ENCODE peak calls at places on chromosomes 4 and X, in ten cellular contexts. X is fibroblast of mammary gland; F is iris pigment epithelial cell; S is fibroblast of the conjunctiva; V is activated effector memory CD4-positive, alpha-beta T cell treated with anti-CD3 and anti-CD28 coated beads, Interleukin-2, amount 50 U/mL, for 16 hours; G is astrocyte of the cerebellum; J is mesendoderm; K is H54; T is SK-MEL-5; D is stimulated activated CD8-positive, alpha-beta memory T cell treated with anti-CD3 and anti-CD28 coated beads, Interleukin-15, amount 100 ng/mL, for 4 hours. Z is an unnamed sample.
A peak's percentile ranks its signal among the peaks of the same experiment; 100 is the strongest.

GRCh38 chr4:41092128-41092527 is 122.2 kb downstream of the APBB2 start:
- DNase-seq in X (no peak), F (no peak), S (no peak), V (no peak), G (no peak), J (no peak), K (no peak), T (no peak), D (no peak), Z (no peak)

GRCh38 chr4:153676491-153676890 is 7.6 kb upstream of the TLR2 start:
- DNase-seq in X (peak; percentile 59), F (peak; percentile 74), S (no peak), V (no peak), G (no peak), J (no peak), K (no peak), T (no peak), D (no peak), Z (no peak)

GRCh38 chr4:73674451-73674919 is 54.2 kb upstream of the RASSF6 start:
- DNase-seq in X (peak; percentile 73), F (peak; percentile 59), S (no peak), V (no peak), G (no peak), J (no peak), K (no peak), T (no peak), D (no peak), Z (no peak)

GRCh38 chrX:153245288-153245731 is 66.2 kb downstream of the MAGEA1 start:
- DNase-seq in X (no peak), F (peak; percentile 42), S (no peak), V (no peak), G (no peak), J (peak; percentile 74), K (peak; percentile 6), T (peak; percentile 1), D (no peak), Z (no peak)

GRCh38 chr4:147160908-147161513 is 215.3 kb upstream of the TTC29 start:
- DNase-seq in X (peak; percentile 67), F (peak; percentile 74), S (peak; percentile 61), V (no peak), G (peak; percentile 37), J (peak; percentile 68), K (peak; percentile 17), T (peak; percentile 57), D (no peak), Z (no peak)

GRCh38 chr4:65861993-65862392 is 191.7 kb upstream of the EPHA5 start:
- DNase-seq in X (no peak), F (no peak), S (no peak), V (no peak), G (no peak), J (no peak), K (no peak), T (no peak), D (no peak), Z (no peak)

GRCh38 chrX:107673933-107674479 is 45.7 kb downstream of the PRPS1 start:
- DNase-seq in X (peak; percentile 95), F (peak; percentile 91), S (peak; percentile 89), V (peak; percentile 95), G (no peak), J (no peak), K (no peak), T (no peak), D (peak; percentile 84), Z (no peak)

GRCh38 chr4:13535118-13535517 is 9.2 kb downstream of the NKX3-2 start:
- DNase-seq in X (no peak), F (no peak), S (no peak), V (no peak), G (no peak), J (no peak), K (no peak), T (no peak), D (no peak), Z (no peak)

GRCh38 chr4:153591441-153591840 is 92.6 kb upstream of the TLR2 start:
- DNase-seq in X (no peak), F (no peak), S (no peak), V (no peak), G (no peak), J (no peak), K (no peak), T (no peak), D (no peak), Z (no peak)

GRCh38 chr4:13537011-13537831 is 7.1 kb downstream of the NKX3-2 start:
- DNase-seq in X (no peak), F (no peak), S (no peak), V (no peak), G (no peak), J (no peak), K (no peak), T (no peak), D (no peak), Z (no peak)

GRCh38 chr4:82372874-82373815 is 646 bp downstream of the HNRNPD start:
- DNase-seq in X (peak; percentile 63), F (peak; percentile 70), S (peak; percentile 30), V (peak; percentile 89), G (peak; percentile 29), J (peak; percentile 90), K (peak; percentile 40), T (peak; percentile 78), D (peak; percentile 41), Z (no peak)

GRCh38 chrX:25755179-25755578 is 383.0 kb upstream of the MAGEB18 start:
- DNase-seq in X (no peak), F (no peak), S (no peak), V (no peak), G (no peak), J (no peak), K (no peak), T (no peak), D (no peak), Z (no peak)

GRCh38 chr4:11746734-11747133 is 318.0 kb upstream of the HS3ST1 start:
- DNase-seq in X (peak; percentile 32), F (no peak), S (no peak), V (no peak), G (no peak), J (no peak), K (no peak), T (no peak), D (no peak), Z (no peak)

GRCh38 chr4:108356209-108356535 is 187.4 kb upstream of the LEF1 start:
- DNase-seq in X (no peak), F (no peak), S (no peak), V (no peak), G (no peak), J (no peak), K (no peak), T (no peak), D (no peak), Z (no peak)

GRCh38 chrX:12610079-12610478 is 181.1 kb upstream of the PRPS2 start:
- DNase-seq in X (peak; percentile 34), F (peak; percentile 14), S (no peak), V (no peak), G (no peak), J (no peak), K (peak; percentile 7), T (no peak), D (no peak), Z (peak; percentile 64)

GRCh38 chr4:128979934-128980333 is 113.4 kb downstream of the SCLT1 start:
- DNase-seq in X (peak; percentile 86), F (peak; percentile 90), S (peak; percentile 51), V (no peak), G (peak; percentile 78), J (no peak), K (peak; percentile 1), T (peak; percentile 1), D (no peak), Z (peak; percentile 37)

GRCh38 chrX:135512508-135513139 is 7.8 kb upstream of the INTS6L start:
- DNase-seq in X (no peak), F (no peak), S (no peak), V (no peak), G (no peak), J (no peak), K (no peak), T (no peak), D (no peak), Z (no peak)

GRCh38 chr4:52535793-52536192 is 123.3 kb downstream of the USP46 start:
- DNase-seq in X (no peak), F (no peak), S (no peak), V (no peak), G (no peak), J (no peak), K (no peak), T (no peak), D (no peak), Z (no peak)

GRCh38 chr4:44149242-44149641 is 299.4 kb downstream of the KCTD8 start:
- DNase-seq in X (no peak), F (no peak), S (no peak), V (no peak), G (no peak), J (no peak), K (no peak), T (no peak), D (no peak), Z (no peak)

GRCh38 chr4:7929530-7929951 is 10.1 kb downstream of the AFAP1 start:
- DNase-seq in X (no peak), F (no peak), S (no peak), V (peak; percentile 53), G (no peak), J (peak; percentile 85), K (peak; percentile 61), T (no peak), D (no peak), Z (no peak)

GRCh38 chrX:24733111-24733510 is 39.4 kb downstream of the POLA1 start:
- DNase-seq in X (no peak), F (no peak), S (no peak), V (no peak), G (no peak), J (no peak), K (no peak), T (no peak), D (no peak), Z (no peak)

GRCh38 chrX:113892401-113892800 is 691.5 kb upstream of the HTR2C start:
- DNase-seq in X (no peak), F (no peak), S (no peak), V (no peak), G (no peak), J (no peak), K (no peak), T (no peak), D (no peak), Z (no peak)

GRCh38 chrX:19683817-19684216 is 168.5 kb upstream of the MAP3K15 start:
- DNase-seq in X (no peak), F (no peak), S (no peak), V (peak; percentile 64), G (no peak), J (no peak), K (no peak), T (no peak), D (no peak), Z (no peak)

GRCh38 chr4:25860586-25861421 is 2.0 kb downstream of the SEL1L3 start:
- DNase-seq in X (no peak), F (peak; percentile 65), S (no peak), V (no peak), G (no peak), J (no peak), K (no peak), T (peak; percentile 57), D (no peak), Z (no peak)

GRCh38 chrX:16882702-16883486 is 12.7 kb upstream of the RBBP7 start:
- DNase-seq in X (peak; percentile 69), F (peak; percentile 69), S (peak; percentile 61), V (peak; percentile 85), G (peak; percentile 44), J (peak; percentile 69), K (no peak), T (peak; percentile 81), D (peak; percentile 41), Z (no peak)

GRCh38 chrX:111728096-111728495 is 47.1 kb downstream of the ALG13 start:
- DNase-seq in X (peak; percentile 2), F (no peak), S (no peak), V (no peak), G (no peak), J (no peak), K (no peak), T (no peak), D (no peak), Z (peak; percentile 13)

GRCh38 chrX:68511255-68511654 is 12.4 kb downstream of the YIPF6 start:
- DNase-seq in X (peak; percentile 55), F (peak; percentile 45), S (no peak), V (no peak), G (peak; percentile 31), J (peak; percentile 49), K (no peak), T (peak; percentile 61), D (no peak), Z (no peak)

GRCh38 chrX:75038925-75039324 is 113.7 kb upstream of the NEXMIF start:
- DNase-seq in X (peak; percentile 18), F (peak; percentile 45), S (no peak), V (no peak), G (no peak), J (peak; percentile 23), K (no peak), T (peak; percentile 56), D (no peak), Z (no peak)

Z was measured in GM04503.